ENCODE peak calls at places on chromosomes 7 and 10, in eight cellular contexts. B is HCT116, T is ovary, I is upper lobe of left lung, Q is esophagus squamous epithelium, A is IMR-90, Z is A549, J is esophagus muscularis mucosa. G is an unnamed sample.

GRCh38 chr10:36943534-36943933 is 181.9 kb upstream of the ANKRD30A start:
- DNase-seq in B (no peak), T (no peak), I (no peak), Q (no peak), A (no peak), Z (no peak), J (no peak), G (no peak)

GRCh38 chr7:47078241-47078640 is 503.7 kb downstream of the TNS3 start:
- DNase-seq in B (no peak), T (no peak), I (no peak), Q (no peak), A (peak), Z (no peak), J (peak), G (no peak)

GRCh38 chr10:117757121-117757795 is 214.7 kb downstream of the EMX2 start:
- DNase-seq in B (no peak), T (no peak), I (no peak), Q (no peak), A (no peak), Z (no peak), J (peak), G (no peak)

GRCh38 chr10:95832216-95833037 is 75.3 kb upstream of the CC2D2B start:
- DNase-seq in B (no peak), T (no peak), I (no peak), Q (no peak), A (no peak), Z (no peak), J (no peak), G (no peak)

GRCh38 chr7:38311329-38311937 is 38.0 kb upstream of the TARP start:
- DNase-seq in B (no peak), T (no peak), I (peak), Q (no peak), A (no peak), Z (peak), J (no peak), G (peak)

GRCh38 chr7:125430013-125430412 is 500.4 kb upstream of the POT1 start:
- DNase-seq in B (no peak), T (no peak), I (no peak), Q (no peak), A (no peak), Z (no peak), J (no peak), G (no peak)

GRCh38 chr10:74033724-74034123 is 35.8 kb downstream of the VCL start:
- DNase-seq in B (no peak), T (no peak), I (no peak), Q (no peak), A (no peak), Z (no peak), J (no peak), G (no peak)

GRCh38 chr7:5643280-5643679 is 138.2 kb downstream of the RNF216 start:
- DNase-seq in B (no peak), T (no peak), I (peak), Q (no peak), A (no peak), Z (peak), J (no peak), G (no peak)

GRCh38 chr10:133335238-133336122 is 1.2 kb downstream of the CALY start:
- DNase-seq in B (no peak), T (peak), I (no peak), Q (no peak), A (peak), Z (peak), J (no peak), G (peak)

GRCh38 chr10:79241990-79242619 is 105.2 kb upstream of the PPIF start:
- DNase-seq in B (no peak), T (peak), I (peak), Q (no peak), A (peak), Z (no peak), J (no peak), G (peak)

GRCh38 chr7:106915873-106916272 is 50.8 kb downstream of the PIK3CG start:
- DNase-seq in B (no peak), T (no peak), I (no peak), Q (no peak), A (no peak), Z (no peak), J (no peak), G (no peak)

GRCh38 chr10:29931833-29932232 is 127.6 kb downstream of the JCAD start:
- DNase-seq in B (no peak), T (no peak), I (no peak), Q (no peak), A (no peak), Z (no peak), J (no peak), G (no peak)

GRCh38 chr7:15577600-15577999 is 15.8 kb upstream of the AGMO start:
- DNase-seq in B (no peak), T (no peak), I (no peak), Q (no peak), A (no peak), Z (no peak), J (no peak), G (no peak)

GRCh38 chr7:29105191-29105590 is 41.1 kb downstream of the CPVL start:
- DNase-seq in B (peak), T (no peak), I (no peak), Q (no peak), A (no peak), Z (no peak), J (no peak), G (no peak)

DNA sequence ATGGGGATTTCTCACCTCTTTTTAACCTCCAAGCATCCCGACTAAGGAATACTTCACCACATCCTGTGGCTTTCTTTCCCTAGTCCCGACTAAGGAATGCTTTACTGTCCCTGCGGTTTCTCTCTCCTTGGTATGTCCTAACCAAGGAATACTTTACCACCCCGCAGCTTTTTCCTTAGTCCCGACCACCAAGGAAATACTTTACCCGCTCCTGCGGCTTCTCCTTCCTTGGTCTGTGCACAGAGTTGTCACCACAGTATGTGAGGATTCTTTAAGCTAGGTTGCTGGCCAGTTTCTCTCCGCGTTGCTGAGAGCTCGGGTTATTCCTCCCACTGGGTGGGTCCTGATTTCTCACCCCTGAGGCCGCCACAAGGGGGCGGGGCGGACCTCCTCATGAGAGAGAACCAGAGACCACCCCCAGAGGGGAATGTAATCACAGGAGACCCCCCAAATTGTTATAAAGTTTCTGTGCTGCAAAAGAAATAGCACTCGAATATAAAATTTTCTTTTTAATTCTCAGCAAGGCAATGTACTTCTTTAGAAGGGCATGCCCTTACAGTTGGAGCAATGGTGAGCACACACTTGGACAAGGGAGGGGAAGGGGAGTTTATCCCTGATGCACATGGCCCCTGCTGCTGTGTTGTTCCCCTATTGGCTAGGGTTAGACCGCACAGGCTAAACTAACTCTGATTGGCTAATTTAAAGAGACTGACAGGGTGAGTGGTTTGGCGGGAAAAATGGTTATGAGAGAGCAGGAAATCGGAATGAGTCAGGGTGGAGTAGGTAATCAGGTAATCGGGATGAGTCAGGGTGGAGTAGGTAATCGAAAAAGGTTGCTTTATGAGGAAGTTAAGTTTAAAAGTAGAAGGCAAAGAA is 12.8 kb downstream of the SUGCT start:
- DNase-seq in B (no peak), T (no peak), I (no peak), Q (no peak), A (no peak), Z (no peak), J (peak), G (no peak)
- TF ChIP-seq CTCF in B (peak), T (no peak), I (no peak), Q (no peak), A (no peak), Z (no peak), J (no peak), G (no peak)

DNA sequence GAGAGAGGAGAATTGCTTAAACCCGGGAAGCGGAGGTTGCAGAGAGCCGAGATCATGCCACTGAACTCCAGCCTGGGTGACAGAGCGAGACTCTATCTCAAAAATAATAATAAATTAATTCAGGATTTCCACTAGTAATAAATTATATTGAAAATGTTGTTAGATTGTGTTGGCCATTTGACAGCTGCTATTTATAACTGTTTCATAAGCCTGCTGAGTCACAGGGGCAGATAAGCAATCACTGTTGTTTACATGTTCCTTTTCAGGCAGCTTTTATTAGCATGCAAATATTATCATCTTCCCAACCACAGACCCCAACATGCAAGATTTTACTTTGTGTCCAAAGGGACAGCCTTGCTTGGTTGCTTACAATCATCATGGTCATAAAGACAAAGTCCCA is 49.5 kb upstream of the ZNF138 start:
- DNase-seq in B (no peak), T (no peak), I (no peak), Q (no peak), A (no peak), Z (no peak), J (no peak), G (no peak)
- H3K27ac ChIP-seq in B (no peak), T (no peak), I (no peak), Q (no peak), A (no peak), Z (no peak), J (no peak), G (no peak)

DNA sequence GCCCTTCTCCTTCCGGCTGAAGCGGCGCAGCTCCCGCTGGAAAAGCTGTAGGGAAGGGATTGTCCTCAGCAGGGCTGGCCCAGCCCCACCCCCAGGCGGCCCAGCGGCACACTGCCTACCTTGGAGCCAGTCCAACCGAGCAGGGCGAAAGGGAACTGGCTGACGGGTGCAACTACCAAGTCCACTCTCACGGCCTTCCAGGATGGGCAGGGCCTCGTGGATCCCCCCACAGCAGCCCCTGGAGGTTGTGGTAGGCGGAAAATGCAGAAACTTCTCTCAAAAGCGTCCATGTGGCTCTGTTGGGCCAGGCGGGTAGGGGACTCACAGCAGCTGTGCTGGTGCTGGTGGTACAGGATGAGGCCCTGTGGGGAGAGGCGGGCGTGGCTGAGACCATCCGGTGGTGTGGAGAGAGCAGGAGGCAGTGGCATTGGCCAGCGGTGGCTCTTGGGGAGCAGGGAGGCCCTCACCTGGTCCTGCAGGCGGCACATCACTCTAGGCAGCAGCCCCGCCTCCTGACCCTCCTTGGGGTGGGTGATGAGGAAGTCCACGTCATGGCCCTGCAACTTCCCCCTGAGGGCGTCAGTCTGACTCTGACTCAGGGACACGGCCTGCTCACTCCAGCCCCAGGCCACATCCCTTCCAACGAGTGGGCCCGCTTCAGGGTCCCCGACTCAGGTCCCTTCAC is 8.4 kb upstream of the PGAM2 start:
- DNase-seq in B (no peak), T (peak), I (peak), Q (peak), A (peak), Z (no peak), J (no peak), G (peak)
- TF ChIP-seq POLR2A in B (no peak), T (no peak), I (no peak), Q (no peak), A (no peak), Z (no peak), J (no peak), G (peak)

GRCh38 chr10:102229810-102230263 is 3.7 kb downstream of the ELOVL3 start:
- DNase-seq in B (peak), T (peak), I (peak), Q (no peak), A (peak), Z (peak), J (peak), G (peak)

GRCh38 chr10:102231357-102232318 is 5.5 kb downstream of the ELOVL3 start:
- DNase-seq in B (peak), T (no peak), I (peak), Q (no peak), A (no peak), Z (peak), J (no peak), G (peak)

GRCh38 chr10:102233997-102234396 is 7.3 kb downstream of the PITX3 start:
- DNase-seq in B (no peak), T (no peak), I (no peak), Q (no peak), A (no peak), Z (no peak), J (no peak), G (no peak)

GRCh38 chr10:102230264-102230860 is 4.3 kb downstream of the ELOVL3 start:
- DNase-seq in B (peak), T (peak), I (peak), Q (no peak), A (peak), Z (peak), J (no peak), G (no peak)

DNA sequence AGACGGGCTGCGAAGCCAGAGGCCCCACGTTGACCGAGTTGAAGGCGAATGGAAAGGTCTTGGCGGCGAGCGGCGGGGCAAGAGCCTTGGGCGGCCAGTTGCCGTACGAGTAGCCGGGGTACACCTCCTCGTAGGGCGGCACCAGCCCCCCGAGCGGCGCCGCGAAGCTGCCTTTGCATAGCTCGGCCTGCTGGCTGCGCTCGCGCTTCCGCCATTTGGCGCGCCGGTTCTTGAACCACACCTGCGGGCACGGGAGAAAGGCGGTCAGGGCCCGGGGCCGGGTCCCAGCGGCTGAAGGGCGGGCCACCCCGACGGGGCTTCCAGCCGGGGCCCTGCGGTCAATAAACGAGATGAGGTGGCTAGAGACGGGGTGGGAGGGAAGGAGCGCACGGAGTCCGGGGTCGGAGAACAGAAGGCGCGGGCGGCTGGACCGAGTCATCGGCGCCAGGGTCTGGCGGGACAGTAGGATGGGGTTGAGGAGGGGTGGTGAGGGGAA is 4.8 kb downstream of the ELOVL3 start:
- DNase-seq in B (peak), T (no peak), I (peak), Q (no peak), A (no peak), Z (peak), J (no peak), G (peak)
- TF ChIP-seq CTCF in B (peak), T (no peak), I (peak), Q (peak), A (peak), Z (no peak), J (peak), G (peak)

DNA sequence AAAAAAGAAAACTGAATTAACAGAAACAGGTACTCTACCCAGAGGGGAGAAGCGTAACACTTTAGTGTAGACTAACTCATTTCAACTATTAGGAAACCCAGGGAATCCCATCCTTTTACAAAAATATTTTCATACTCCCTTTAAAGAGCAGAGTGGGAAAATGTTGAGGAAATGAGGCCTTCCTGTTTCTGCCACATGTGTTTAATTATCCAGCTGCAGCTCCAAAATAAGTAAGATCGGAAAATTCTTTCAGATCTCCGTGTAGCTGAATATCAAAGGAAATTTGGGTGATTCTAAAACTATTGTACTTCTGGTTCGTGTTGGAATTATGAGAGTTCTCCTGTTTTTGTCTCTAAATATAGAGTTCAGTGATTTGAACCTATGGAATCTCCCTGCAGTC is 58.0 kb upstream of the CAV2 start:
- DNase-seq in B (no peak), T (no peak), I (no peak), Q (no peak), A (peak), Z (no peak), J (no peak), G (no peak)
- H3K27ac ChIP-seq in B (peak), T (no peak), I (peak), Q (peak), A (peak), Z (peak), J (peak), G (no peak)

G was measured in right lobe of liver.